ENCODE peak calls at places on chromosomes 16 and 17, in six cellular contexts. One of them, this sample, is unnamed.

GRCh38 chr16:20300312-20301097 is 26.8 kb downstream of the GP2 start:
- DNase-seq in RWPE1: peak
- DNase-seq in CD8-positive, alpha-beta memory T cell: no peak
- DNase-seq in psoas muscle: no peak
- DNase-seq in A673: peak
- DNase-seq in heart right ventricle: no peak
- DNase-seq in this sample: peak

GRCh38 chr16:47928008-47928407 is 227.8 kb downstream of the ABCC12 start:
- DNase-seq in RWPE1: no peak
- DNase-seq in A673: no peak
- DNase-seq in psoas muscle: no peak
- DNase-seq in CD8-positive, alpha-beta memory T cell: no peak
- DNase-seq in heart right ventricle: no peak
- DNase-seq in this sample: no peak

GRCh38 chr17:66506641-66507040 is 204.2 kb downstream of the PRKCA start:
- DNase-seq in heart right ventricle: no peak
- DNase-seq in A673: no peak
- DNase-seq in CD8-positive, alpha-beta memory T cell: no peak
- DNase-seq in RWPE1: no peak
- DNase-seq in psoas muscle: no peak
- DNase-seq in this sample: no peak

GRCh38 chr17:31008374-31009035 is 37.7 kb downstream of the RNF135 start:
- DNase-seq in psoas muscle: peak
- DNase-seq in CD8-positive, alpha-beta memory T cell: peak
- DNase-seq in RWPE1: peak
- DNase-seq in A673: peak
- DNase-seq in heart right ventricle: peak
- DNase-seq in this sample: peak

GRCh38 chr16:64489449-64489848 is 632.4 kb downstream of the CDH11 start:
- DNase-seq in RWPE1: no peak
- DNase-seq in heart right ventricle: no peak
- DNase-seq in CD8-positive, alpha-beta memory T cell: no peak
- DNase-seq in A673: no peak
- DNase-seq in psoas muscle: no peak
- DNase-seq in this sample: no peak

GRCh38 chr16:70614208-70614951 is 32.0 kb upstream of the IL34 start:
- DNase-seq in psoas muscle: no peak
- DNase-seq in heart right ventricle: no peak
- DNase-seq in A673: no peak
- DNase-seq in CD8-positive, alpha-beta memory T cell: no peak
- DNase-seq in RWPE1: no peak
- DNase-seq in this sample: no peak

GRCh38 chr17:28570716-28571254 is 539 bp downstream of the PIGS start:
- DNase-seq in psoas muscle: no peak
- DNase-seq in A673: peak
- DNase-seq in RWPE1: no peak
- DNase-seq in CD8-positive, alpha-beta memory T cell: peak
- DNase-seq in heart right ventricle: peak
- DNase-seq in this sample: no peak

GRCh38 chr17:47131761-47132160 is 57.3 kb downstream of the CDC27 start:
- DNase-seq in CD8-positive, alpha-beta memory T cell: no peak
- DNase-seq in psoas muscle: no peak
- DNase-seq in heart right ventricle: no peak
- DNase-seq in RWPE1: no peak
- DNase-seq in A673: no peak
- DNase-seq in this sample: no peak

GRCh38 chr16:88276591-88276990 is 106.2 kb upstream of the ZNF469 start:
- DNase-seq in CD8-positive, alpha-beta memory T cell: no peak
- DNase-seq in A673: no peak
- DNase-seq in heart right ventricle: no peak
- DNase-seq in psoas muscle: peak
- DNase-seq in RWPE1: no peak
- DNase-seq in this sample: no peak

GRCh38 chr17:35536664-35537160 is 766 bp downstream of the SLFN12L start:
- DNase-seq in CD8-positive, alpha-beta memory T cell: no peak
- DNase-seq in heart right ventricle: no peak
- DNase-seq in psoas muscle: no peak
- DNase-seq in A673: no peak
- DNase-seq in RWPE1: no peak
- DNase-seq in this sample: no peak

GRCh38 chr17:69485901-69486643 is 71.6 kb downstream of the MAP2K6 start:
- DNase-seq in heart right ventricle: no peak
- DNase-seq in RWPE1: no peak
- DNase-seq in CD8-positive, alpha-beta memory T cell: no peak
- DNase-seq in A673: no peak
- DNase-seq in psoas muscle: no peak
- DNase-seq in this sample: no peak

GRCh38 chr16:84925092-84925772 is 86.1 kb downstream of the ZDHHC7 start:
- DNase-seq in A673: peak
- DNase-seq in psoas muscle: peak
- DNase-seq in RWPE1: peak
- DNase-seq in heart right ventricle: peak
- DNase-seq in CD8-positive, alpha-beta memory T cell: peak
- DNase-seq in this sample: no peak

GRCh38 chr17:3985800-3986199 is 21.6 kb upstream of the ATP2A3 start:
- DNase-seq in A673: no peak
- DNase-seq in CD8-positive, alpha-beta memory T cell: no peak
- DNase-seq in psoas muscle: no peak
- DNase-seq in heart right ventricle: no peak
- DNase-seq in RWPE1: no peak
- DNase-seq in this sample: no peak

GRCh38 chr17:47205419-47205963 is 3.7 kb upstream of the MYL4 start:
- DNase-seq in heart right ventricle: peak
- DNase-seq in psoas muscle: no peak
- DNase-seq in CD8-positive, alpha-beta memory T cell: peak
- DNase-seq in RWPE1: peak
- DNase-seq in A673: no peak
- DNase-seq in this sample: no peak

GRCh38 chr17:82168568-82168967 is 44.1 kb downstream of the CCDC57 start:
- DNase-seq in CD8-positive, alpha-beta memory T cell: no peak
- DNase-seq in RWPE1: no peak
- DNase-seq in psoas muscle: no peak
- DNase-seq in heart right ventricle: no peak
- DNase-seq in A673: no peak
- DNase-seq in this sample: no peak

GRCh38 chr17:82161216-82161615 is 51.4 kb downstream of the CCDC57 start:
- DNase-seq in A673: no peak
- DNase-seq in heart right ventricle: no peak
- DNase-seq in CD8-positive, alpha-beta memory T cell: no peak
- DNase-seq in psoas muscle: no peak
- DNase-seq in RWPE1: no peak
- DNase-seq in this sample: no peak

GRCh38 chr17:82167028-82167427 is 45.6 kb downstream of the CCDC57 start:
- DNase-seq in heart right ventricle: no peak
- DNase-seq in psoas muscle: no peak
- DNase-seq in CD8-positive, alpha-beta memory T cell: no peak
- DNase-seq in A673: no peak
- DNase-seq in RWPE1: no peak
- DNase-seq in this sample: no peak

GRCh38 chr17:82160081-82160480 is 52.6 kb downstream of the CCDC57 start:
- DNase-seq in heart right ventricle: no peak
- DNase-seq in A673: no peak
- DNase-seq in psoas muscle: no peak
- DNase-seq in CD8-positive, alpha-beta memory T cell: no peak
- DNase-seq in RWPE1: no peak
- DNase-seq in this sample: no peak

GRCh38 chr17:82164853-82165252 is 47.8 kb downstream of the CCDC57 start:
- DNase-seq in psoas muscle: no peak
- DNase-seq in heart right ventricle: no peak
- DNase-seq in RWPE1: no peak
- DNase-seq in A673: no peak
- DNase-seq in CD8-positive, alpha-beta memory T cell: no peak
- DNase-seq in this sample: no peak
- H3K27ac ChIP-seq in psoas muscle: no peak
- H3K27ac ChIP-seq in heart right ventricle: no peak
- H3K27ac ChIP-seq in RWPE1: no peak
- H3K27ac ChIP-seq in A673: no peak
- H3K27ac ChIP-seq in CD8-positive, alpha-beta memory T cell: no peak
- H3K27ac ChIP-seq in this sample: no peak

DNA sequence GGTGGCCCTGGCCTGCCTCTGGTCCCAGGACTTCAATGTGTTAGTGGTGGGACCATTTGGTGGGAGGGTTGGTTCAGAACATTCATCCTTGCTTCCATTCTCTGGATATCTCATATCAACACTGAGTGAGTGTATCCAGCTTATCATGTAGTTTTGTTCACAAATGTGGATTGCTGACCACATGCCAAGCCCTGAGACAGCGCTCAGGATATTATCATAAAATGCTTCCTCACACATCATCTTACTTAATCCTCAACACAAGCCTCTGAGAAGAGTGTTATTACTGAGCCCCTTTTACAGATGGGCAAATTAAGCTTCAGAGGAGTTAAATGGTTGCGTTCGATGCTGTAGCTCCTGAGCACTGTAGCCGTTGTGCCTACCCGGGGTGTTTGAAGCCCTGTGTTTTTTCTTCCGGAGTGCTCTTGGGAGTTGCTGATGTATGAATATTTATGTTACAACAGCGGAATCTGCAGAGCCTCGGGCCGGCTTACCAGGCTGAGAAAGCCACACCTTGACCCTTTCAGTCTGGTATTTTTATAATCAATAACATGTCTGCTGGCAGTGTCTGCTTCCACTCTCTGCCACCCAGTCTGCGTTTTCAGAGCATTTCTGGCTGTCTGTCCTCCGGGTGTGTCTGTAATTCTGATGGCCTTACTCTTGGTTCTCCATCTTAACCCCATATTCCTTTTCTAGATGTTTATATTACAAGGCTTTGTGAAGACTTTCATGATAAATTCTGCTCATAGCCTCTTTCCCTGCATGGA is 2.8 kb downstream of the GLP2R start:
- DNase-seq in psoas muscle: no peak
- DNase-seq in A673: no peak
- DNase-seq in heart right ventricle: no peak
- DNase-seq in CD8-positive, alpha-beta memory T cell: no peak
- DNase-seq in RWPE1: no peak
- DNase-seq in this sample: no peak
- H3K27ac ChIP-seq in psoas muscle: no peak
- H3K27ac ChIP-seq in A673: no peak
- H3K27ac ChIP-seq in heart right ventricle: no peak
- H3K27ac ChIP-seq in CD8-positive, alpha-beta memory T cell: no peak
- H3K27ac ChIP-seq in RWPE1: no peak
- H3K27ac ChIP-seq in this sample: no peak

DNA sequence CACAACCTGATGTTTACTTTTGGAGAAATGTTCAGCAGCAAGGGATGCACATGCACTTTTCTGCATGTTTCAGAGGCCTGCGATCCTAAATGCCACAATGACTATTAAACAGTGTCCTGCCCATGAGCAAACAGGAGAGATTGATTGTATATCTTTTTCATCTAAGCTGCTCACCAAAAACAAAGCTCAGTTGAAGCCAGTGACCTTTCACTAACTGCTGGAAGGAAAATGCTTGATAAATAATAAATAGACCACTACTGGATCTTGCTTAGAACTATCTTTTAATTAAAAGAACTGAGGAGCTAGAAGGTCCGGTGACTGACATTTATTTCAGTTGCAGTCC is 16.3 kb downstream of the MRPS23 start:
- DNase-seq in heart right ventricle: no peak
- DNase-seq in A673: no peak
- DNase-seq in CD8-positive, alpha-beta memory T cell: no peak
- DNase-seq in psoas muscle: no peak
- DNase-seq in RWPE1: no peak
- DNase-seq in this sample: no peak
- H3K27ac ChIP-seq in heart right ventricle: peak
- H3K27ac ChIP-seq in A673: no peak
- H3K27ac ChIP-seq in CD8-positive, alpha-beta memory T cell: no peak
- H3K27ac ChIP-seq in psoas muscle: peak
- H3K27ac ChIP-seq in RWPE1: no peak
- H3K27ac ChIP-seq in this sample: peak

GRCh38 chr16:10500582-10500981 is 79.8 kb downstream of the EMP2 start:
- DNase-seq in RWPE1: no peak
- DNase-seq in CD8-positive, alpha-beta memory T cell: no peak
- DNase-seq in heart right ventricle: no peak
- DNase-seq in psoas muscle: no peak
- DNase-seq in A673: no peak
- DNase-seq in this sample: no peak
- H3K27ac ChIP-seq in RWPE1: no peak
- H3K27ac ChIP-seq in CD8-positive, alpha-beta memory T cell: no peak
- H3K27ac ChIP-seq in heart right ventricle: no peak
- H3K27ac ChIP-seq in psoas muscle: no peak
- H3K27ac ChIP-seq in A673: no peak
- H3K27ac ChIP-seq in this sample: no peak

GRCh38 chr16:67419502-67419901 is 3.2 kb upstream of the ZDHHC1 start:
- DNase-seq in heart right ventricle: no peak
- DNase-seq in psoas muscle: no peak
- DNase-seq in A673: peak
- DNase-seq in RWPE1: no peak
- DNase-seq in CD8-positive, alpha-beta memory T cell: no peak
- DNase-seq in this sample: no peak

GRCh38 chr16:67419931-67420330 is 3.7 kb upstream of the ZDHHC1 start:
- DNase-seq in CD8-positive, alpha-beta memory T cell: no peak
- DNase-seq in RWPE1: no peak
- DNase-seq in A673: no peak
- DNase-seq in heart right ventricle: no peak
- DNase-seq in psoas muscle: no peak
- DNase-seq in this sample: no peak

GRCh38 chr16:67417333-67418061 is 1.2 kb upstream of the ZDHHC1 start:
- DNase-seq in heart right ventricle: no peak
- DNase-seq in CD8-positive, alpha-beta memory T cell: no peak
- DNase-seq in psoas muscle: no peak
- DNase-seq in RWPE1: no peak
- DNase-seq in A673: no peak
- DNase-seq in this sample: no peak

GRCh38 chr16:67413978-67414891 is 2.0 kb downstream of the ZDHHC1 start:
- DNase-seq in RWPE1: no peak
- DNase-seq in CD8-positive, alpha-beta memory T cell: no peak
- DNase-seq in psoas muscle: no peak
- DNase-seq in heart right ventricle: no peak
- DNase-seq in A673: no peak
- DNase-seq in this sample: no peak

GRCh38 chr16:67415872-67416793 is at the start of gene ZDHHC1:
- DNase-seq in A673: peak
- DNase-seq in psoas muscle: peak
- DNase-seq in RWPE1: peak
- DNase-seq in CD8-positive, alpha-beta memory T cell: peak
- DNase-seq in heart right ventricle: peak
- DNase-seq in this sample: no peak
- H3K27ac ChIP-seq in A673: peak
- H3K27ac ChIP-seq in psoas muscle: peak
- H3K27ac ChIP-seq in RWPE1: peak
- H3K27ac ChIP-seq in CD8-positive, alpha-beta memory T cell: no peak
- H3K27ac ChIP-seq in heart right ventricle: peak
- H3K27ac ChIP-seq in this sample: peak

GRCh38 chr17:70577456-70577855 is 408.1 kb downstream of the KCNJ2 start:
- DNase-seq in CD8-positive, alpha-beta memory T cell: no peak
- DNase-seq in RWPE1: no peak
- DNase-seq in A673: no peak
- DNase-seq in heart right ventricle: no peak
- DNase-seq in psoas muscle: peak
- DNase-seq in this sample: no peak
- H3K27ac ChIP-seq in CD8-positive, alpha-beta memory T cell: no peak
- H3K27ac ChIP-seq in RWPE1: no peak
- H3K27ac ChIP-seq in A673: no peak
- H3K27ac ChIP-seq in heart right ventricle: no peak
- H3K27ac ChIP-seq in psoas muscle: no peak
- H3K27ac ChIP-seq in this sample: no peak

This sample was measured in right atrium auricular region.